ENCODE peak calls at places on chromosome 14, in eight cellular contexts. One of them, this sample, is unnamed.

GRCh38 chr14:100866666-100867630 is 36.6 kb downstream of the RTL1 start:
- DNase-seq in OCI-LY7: no peak
- DNase-seq in ovary: peak
- DNase-seq in Calu3: no peak
- DNase-seq in RWPE1: no peak
- DNase-seq in HCT116: no peak
- DNase-seq in WERI-Rb-1: no peak
- DNase-seq in CD4-positive, alpha-beta T cell: no peak
- DNase-seq in this sample: no peak

GRCh38 chr14:41280745-41281144 is 325.9 kb upstream of the LRFN5 start:
- DNase-seq in OCI-LY7: no peak
- DNase-seq in ovary: no peak
- DNase-seq in Calu3: no peak
- DNase-seq in RWPE1: no peak
- DNase-seq in HCT116: no peak
- DNase-seq in WERI-Rb-1: no peak
- DNase-seq in CD4-positive, alpha-beta T cell: no peak
- DNase-seq in this sample: no peak

GRCh38 chr14:65631040-65631439 is 218.5 kb downstream of the FUT8 start:
- DNase-seq in OCI-LY7: peak
- DNase-seq in ovary: no peak
- DNase-seq in Calu3: no peak
- DNase-seq in RWPE1: no peak
- DNase-seq in HCT116: no peak
- DNase-seq in WERI-Rb-1: no peak
- DNase-seq in CD4-positive, alpha-beta T cell: no peak
- DNase-seq in this sample: no peak

GRCh38 chr14:68306265-68306933 is 486.5 kb downstream of the ZFP36L1 start:
- DNase-seq in OCI-LY7: peak
- DNase-seq in ovary: no peak
- DNase-seq in Calu3: no peak
- DNase-seq in RWPE1: no peak
- DNase-seq in HCT116: no peak
- DNase-seq in WERI-Rb-1: no peak
- DNase-seq in CD4-positive, alpha-beta T cell: no peak
- DNase-seq in this sample: no peak

GRCh38 chr14:68106917-68107316 is 287.3 kb downstream of the RAD51B start:
- DNase-seq in OCI-LY7: no peak
- DNase-seq in ovary: no peak
- DNase-seq in Calu3: no peak
- DNase-seq in RWPE1: no peak
- DNase-seq in HCT116: no peak
- DNase-seq in WERI-Rb-1: no peak
- DNase-seq in CD4-positive, alpha-beta T cell: no peak
- DNase-seq in this sample: no peak

GRCh38 chr14:81125536-81125935 is 95.2 kb downstream of the GTF2A1 start:
- DNase-seq in OCI-LY7: peak
- DNase-seq in ovary: no peak
- DNase-seq in Calu3: no peak
- DNase-seq in RWPE1: no peak
- DNase-seq in HCT116: no peak
- DNase-seq in WERI-Rb-1: no peak
- DNase-seq in CD4-positive, alpha-beta T cell: no peak
- DNase-seq in this sample: no peak

GRCh38 chr14:53109688-53110041 is 43.5 kb downstream of the DDHD1 start:
- DNase-seq in OCI-LY7: no peak
- DNase-seq in ovary: no peak
- DNase-seq in Calu3: no peak
- DNase-seq in RWPE1: no peak
- DNase-seq in HCT116: no peak
- DNase-seq in WERI-Rb-1: no peak
- DNase-seq in CD4-positive, alpha-beta T cell: no peak
- DNase-seq in this sample: no peak

GRCh38 chr14:103123634-103124500 is 606 bp downstream of the TNFAIP2 start:
- DNase-seq in OCI-LY7: no peak
- DNase-seq in ovary: peak
- DNase-seq in Calu3: peak
- DNase-seq in RWPE1: no peak
- DNase-seq in HCT116: no peak
- DNase-seq in WERI-Rb-1: no peak
- DNase-seq in CD4-positive, alpha-beta T cell: no peak
- DNase-seq in this sample: no peak

GRCh38 chr14:92527724-92528123 is 14.1 kb downstream of the RIN3 start:
- DNase-seq in OCI-LY7: no peak
- DNase-seq in ovary: no peak
- DNase-seq in Calu3: no peak
- DNase-seq in RWPE1: no peak
- DNase-seq in HCT116: no peak
- DNase-seq in WERI-Rb-1: no peak
- DNase-seq in CD4-positive, alpha-beta T cell: no peak
- DNase-seq in this sample: no peak

DNA sequence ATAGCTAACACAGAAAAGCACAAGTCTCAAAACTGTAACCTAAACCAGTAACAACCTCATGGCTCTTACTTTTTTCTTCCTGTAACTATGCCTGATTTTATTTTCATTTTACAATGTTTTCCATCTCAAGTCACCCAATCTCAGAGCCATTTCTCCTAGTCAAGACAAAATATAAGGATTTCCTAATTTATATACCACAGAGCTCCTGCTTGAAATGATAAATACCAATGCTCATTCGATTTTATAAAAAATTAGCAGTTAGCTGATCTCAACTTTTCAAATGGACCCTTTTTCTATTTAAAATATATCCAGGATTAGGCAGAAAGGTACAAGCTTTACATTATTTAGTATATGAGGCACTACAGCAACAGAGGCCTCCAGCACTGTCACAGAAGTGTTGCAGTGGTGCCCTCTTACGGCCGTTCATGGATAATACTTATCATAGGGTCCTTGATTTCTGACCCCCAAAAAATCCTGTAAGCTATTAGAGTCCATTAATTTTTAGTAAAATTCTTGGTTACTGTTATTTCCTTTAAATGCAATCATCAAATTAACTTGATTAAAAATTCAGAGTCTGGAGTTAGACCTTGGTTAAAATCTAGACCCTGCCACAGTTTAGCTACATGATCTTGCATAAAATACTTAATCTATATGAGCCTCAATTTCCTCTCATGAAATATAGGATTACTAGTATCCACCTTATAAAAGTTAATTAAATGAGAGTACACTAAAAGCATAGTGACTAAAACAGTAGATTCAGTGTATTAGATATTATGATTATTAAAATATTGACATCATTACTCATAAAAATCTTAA is 68.3 kb downstream of the SEC23A start:
- DNase-seq in OCI-LY7: no peak
- DNase-seq in ovary: no peak
- DNase-seq in Calu3: no peak
- DNase-seq in RWPE1: no peak
- DNase-seq in HCT116: no peak
- DNase-seq in WERI-Rb-1: no peak
- DNase-seq in CD4-positive, alpha-beta T cell: no peak
- DNase-seq in this sample: no peak
- TF ChIP-seq CTCF in OCI-LY7: no peak
- TF ChIP-seq CTCF in ovary: no peak
- TF ChIP-seq CTCF in Calu3: no peak
- TF ChIP-seq CTCF in RWPE1: no peak
- TF ChIP-seq CTCF in HCT116: no peak
- TF ChIP-seq CTCF in WERI-Rb-1: peak
- TF ChIP-seq CTCF in CD4-positive, alpha-beta T cell: no peak
- TF ChIP-seq CTCF in this sample: no peak

DNA sequence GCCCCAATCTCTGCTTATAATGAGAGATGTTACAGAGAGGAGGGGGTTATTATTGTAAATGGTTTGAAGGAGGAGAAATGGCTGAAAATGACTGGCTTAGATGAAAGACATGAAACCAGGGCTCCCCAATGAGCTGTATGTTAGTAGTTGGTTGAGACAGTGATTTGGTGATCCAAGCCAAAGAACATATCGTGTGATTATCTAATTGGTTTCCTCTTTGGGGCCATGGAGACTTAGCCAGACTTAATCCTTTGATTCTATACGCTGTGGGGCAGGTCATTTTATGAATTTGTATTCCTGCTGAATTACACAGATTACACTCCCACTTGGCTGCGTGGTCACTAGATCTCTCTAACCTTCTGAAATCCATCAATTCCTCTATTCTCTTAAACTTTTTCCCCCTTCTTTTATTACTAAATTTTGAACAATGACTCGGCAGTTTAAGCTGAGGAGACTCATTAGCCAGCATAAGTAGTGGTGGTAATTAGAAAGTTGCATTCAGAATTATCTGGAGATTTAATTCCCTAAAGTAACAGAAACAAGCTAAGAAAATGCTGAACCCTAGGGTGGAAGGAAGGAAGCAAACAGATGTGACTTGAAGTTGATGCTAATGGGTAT is 5.3 kb downstream of the TTC8 start:
- DNase-seq in OCI-LY7: no peak
- DNase-seq in ovary: no peak
- DNase-seq in Calu3: no peak
- DNase-seq in RWPE1: no peak
- DNase-seq in HCT116: no peak
- DNase-seq in WERI-Rb-1: peak
- DNase-seq in CD4-positive, alpha-beta T cell: no peak
- DNase-seq in this sample: no peak
- TF ChIP-seq CTCF in OCI-LY7: no peak
- TF ChIP-seq CTCF in ovary: no peak
- TF ChIP-seq CTCF in Calu3: no peak
- TF ChIP-seq CTCF in RWPE1: no peak
- TF ChIP-seq CTCF in HCT116: no peak
- TF ChIP-seq CTCF in WERI-Rb-1: no peak
- TF ChIP-seq CTCF in CD4-positive, alpha-beta T cell: no peak
- TF ChIP-seq CTCF in this sample: no peak

GRCh38 chr14:99174081-99174851 is 97.7 kb downstream of the BCL11B start:
- DNase-seq in OCI-LY7: no peak
- DNase-seq in ovary: no peak
- DNase-seq in Calu3: no peak
- DNase-seq in RWPE1: no peak
- DNase-seq in HCT116: no peak
- DNase-seq in WERI-Rb-1: no peak
- DNase-seq in CD4-positive, alpha-beta T cell: no peak
- DNase-seq in this sample: no peak
- TF ChIP-seq CTCF in OCI-LY7: no peak
- TF ChIP-seq CTCF in ovary: no peak
- TF ChIP-seq CTCF in Calu3: no peak
- TF ChIP-seq CTCF in RWPE1: no peak
- TF ChIP-seq CTCF in HCT116: no peak
- TF ChIP-seq CTCF in WERI-Rb-1: no peak
- TF ChIP-seq CTCF in CD4-positive, alpha-beta T cell: no peak
- TF ChIP-seq CTCF in this sample: no peak

GRCh38 chr14:20818861-20819260 is 16.2 kb upstream of the RNASE1 start:
- DNase-seq in OCI-LY7: no peak
- DNase-seq in ovary: no peak
- DNase-seq in Calu3: peak
- DNase-seq in RWPE1: no peak
- DNase-seq in HCT116: no peak
- DNase-seq in WERI-Rb-1: no peak
- DNase-seq in CD4-positive, alpha-beta T cell: no peak
- DNase-seq in this sample: no peak
- TF ChIP-seq CTCF in OCI-LY7: peak
- TF ChIP-seq CTCF in ovary: no peak
- TF ChIP-seq CTCF in Calu3: peak
- TF ChIP-seq CTCF in RWPE1: no peak
- TF ChIP-seq CTCF in HCT116: peak
- TF ChIP-seq CTCF in WERI-Rb-1: no peak
- TF ChIP-seq CTCF in CD4-positive, alpha-beta T cell: peak
- TF ChIP-seq CTCF in this sample: no peak

GRCh38 chr14:29982993-29983392 is 55.3 kb upstream of the PRKD1 start:
- DNase-seq in OCI-LY7: no peak
- DNase-seq in ovary: no peak
- DNase-seq in Calu3: no peak
- DNase-seq in RWPE1: no peak
- DNase-seq in HCT116: no peak
- DNase-seq in WERI-Rb-1: no peak
- DNase-seq in CD4-positive, alpha-beta T cell: no peak
- DNase-seq in this sample: no peak
- TF ChIP-seq CTCF in OCI-LY7: no peak
- TF ChIP-seq CTCF in ovary: no peak
- TF ChIP-seq CTCF in Calu3: no peak
- TF ChIP-seq CTCF in RWPE1: no peak
- TF ChIP-seq CTCF in HCT116: no peak
- TF ChIP-seq CTCF in WERI-Rb-1: no peak
- TF ChIP-seq CTCF in CD4-positive, alpha-beta T cell: no peak
- TF ChIP-seq CTCF in this sample: no peak

DNA sequence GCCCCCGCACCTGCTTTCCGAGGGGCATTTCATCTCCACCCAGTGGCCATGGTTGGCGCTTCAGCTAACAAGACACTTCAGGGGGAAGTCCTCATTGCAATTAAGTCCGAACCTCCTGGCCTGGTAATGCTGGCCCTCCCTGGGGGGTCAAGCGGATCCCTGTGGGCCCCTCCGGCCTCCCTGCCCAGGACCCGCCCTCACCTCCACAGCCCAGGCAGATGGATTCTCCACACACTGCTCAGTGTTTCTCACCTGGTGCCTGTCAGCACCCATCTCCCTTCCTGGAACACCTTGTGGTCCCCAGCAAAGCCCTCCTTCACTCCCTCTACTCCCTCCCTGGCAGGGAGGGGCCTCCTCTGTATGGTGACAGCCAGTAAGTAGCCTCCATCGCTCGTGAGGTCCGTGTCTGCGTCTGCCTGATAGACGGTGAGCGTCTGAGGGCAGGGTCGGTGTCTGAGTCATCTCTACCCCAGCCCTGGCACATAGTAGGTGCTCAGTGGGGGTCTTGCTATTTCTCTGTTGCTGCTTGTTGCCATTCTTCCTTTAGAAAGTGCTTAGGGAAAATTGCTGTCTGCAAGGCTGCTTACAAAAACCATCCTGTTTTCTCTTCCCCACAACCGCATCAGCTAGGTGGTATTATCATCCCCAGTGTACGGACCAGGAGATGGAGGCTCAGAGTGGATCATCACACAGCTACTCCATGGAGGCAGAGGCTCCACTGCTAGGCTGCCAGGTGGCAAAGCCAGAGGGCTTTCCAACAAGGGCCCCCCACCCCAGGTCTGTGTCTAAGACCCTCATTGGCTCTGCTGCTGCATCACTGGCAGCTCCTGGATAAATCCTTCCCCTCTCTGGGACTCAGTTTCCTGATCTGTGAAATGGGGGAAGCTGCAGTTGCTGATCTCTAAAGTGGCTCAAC is 39.7 kb upstream of the EML1 start:
- DNase-seq in OCI-LY7: no peak
- DNase-seq in ovary: no peak
- DNase-seq in Calu3: no peak
- DNase-seq in RWPE1: no peak
- DNase-seq in HCT116: no peak
- DNase-seq in WERI-Rb-1: peak
- DNase-seq in CD4-positive, alpha-beta T cell: no peak
- DNase-seq in this sample: no peak
- TF ChIP-seq CTCF in OCI-LY7: peak
- TF ChIP-seq CTCF in ovary: no peak
- TF ChIP-seq CTCF in Calu3: no peak
- TF ChIP-seq CTCF in RWPE1: no peak
- TF ChIP-seq CTCF in HCT116: no peak
- TF ChIP-seq CTCF in WERI-Rb-1: peak
- TF ChIP-seq CTCF in CD4-positive, alpha-beta T cell: no peak
- TF ChIP-seq CTCF in this sample: no peak

This sample was measured in activated B cell treated with CpG ODN at 0.5 μM for 24 hours.